ENCODE peak calls at places on chromosomes 3 and 15, in ten cellular contexts. X, N, D, U, V, H, K, A, Q and G are unnamed samples.

GRCh38 chr15:66945842-66946241 is 119.6 kb upstream of the SMAD3 start:
- DNase-seq in X (no peak), N (no peak), D (no peak), U (no peak), V (no peak), H (no peak), K (no peak), A (no peak), Q (no peak), G (no peak)

GRCh38 chr3:61736506-61736905 is 175.1 kb downstream of the PTPRG start:
- DNase-seq in X (no peak), N (no peak), D (no peak), U (no peak), V (no peak), H (no peak), K (no peak), A (no peak), Q (no peak), G (no peak)

GRCh38 chr3:192917258-192917507 is 473 bp downstream of the MB21D2 start:
- DNase-seq in X (no peak), N (peak; percentile 25), D (peak; percentile 55), U (no peak), V (no peak), H (no peak), K (no peak), A (peak; percentile 24), Q (no peak), G (peak; percentile 12)

GRCh38 chr3:126961791-126962461 is 21.0 kb upstream of the PLXNA1 start:
- DNase-seq in X (no peak), N (no peak), D (no peak), U (no peak), V (no peak), H (peak; percentile 5), K (no peak), A (peak; percentile 25), Q (no peak), G (no peak)

GRCh38 chr3:48501196-48501595 is 2.8 kb downstream of the SHISA5 start:
- DNase-seq in X (no peak), N (no peak), D (no peak), U (no peak), V (no peak), H (no peak), K (no peak), A (no peak), Q (no peak), G (no peak)

GRCh38 chr3:170012683-170013400 is 25.0 kb upstream of the GPR160 start:
- DNase-seq in X (no peak), N (no peak), D (no peak), U (no peak), V (no peak), H (no peak), K (no peak), A (no peak), Q (no peak), G (no peak)

GRCh38 chr15:66936864-66937245 is 128.5 kb upstream of the SMAD3 start:
- DNase-seq in X (no peak), N (no peak), D (no peak), U (no peak), V (no peak), H (no peak), K (no peak), A (no peak), Q (no peak), G (no peak)

GRCh38 chr15:65286069-65286703 is 497 bp downstream of the PARP16 start:
- DNase-seq in X (peak; percentile 58), N (peak; percentile 46), D (no peak), U (no peak), V (peak; percentile 56), H (no peak), K (no peak), A (peak; percentile 68), Q (peak; percentile 3), G (peak; percentile 27)

GRCh38 chr15:57591822-57592367 is at the start of gene MYZAP:
- DNase-seq in X (no peak), N (peak; percentile 52), D (peak; percentile 66), U (peak; percentile 79), V (no peak), H (no peak), K (no peak), A (peak; percentile 52), Q (no peak), G (peak; percentile 77)

GRCh38 chr3:139199421-139200010 is 144.3 kb upstream of the MRPS22 start:
- DNase-seq in X (no peak), N (no peak), D (no peak), U (no peak), V (no peak), H (no peak), K (no peak), A (no peak), Q (no peak), G (no peak)

GRCh38 chr15:68775671-68776476 is 44.8 kb downstream of the ANP32A start:
- DNase-seq in X (no peak), N (no peak), D (no peak), U (peak; percentile 79), V (peak; percentile 77), H (no peak), K (no peak), A (peak; percentile 34), Q (no peak), G (no peak)

GRCh38 chr3:188734395-188734794 is 437.4 kb upstream of the TPRG1 start:
- DNase-seq in X (no peak), N (no peak), D (no peak), U (no peak), V (no peak), H (no peak), K (no peak), A (no peak), Q (no peak), G (no peak)

GRCh38 chr15:69719527-69719926 is 266.9 kb downstream of the RPLP1 start:
- DNase-seq in X (no peak), N (peak; percentile 78), D (peak; percentile 28), U (no peak), V (no peak), H (no peak), K (no peak), A (no peak), Q (no peak), G (no peak)

GRCh38 chr3:180855364-180855763 is 57.1 kb upstream of the FXR1 start:
- DNase-seq in X (peak; percentile 6), N (no peak), D (no peak), U (no peak), V (no peak), H (no peak), K (no peak), A (no peak), Q (no peak), G (no peak)

GRCh38 chr15:99168601-99169580 is 64.0 kb downstream of the SYNM start:
- DNase-seq in X (no peak), N (no peak), D (no peak), U (no peak), V (no peak), H (no peak), K (no peak), A (no peak), Q (no peak), G (peak; percentile 27)

GRCh38 chr3:5115506-5116162 is 6.5 kb upstream of the ARL8B start:
- DNase-seq in X (peak; percentile 43), N (no peak), D (no peak), U (no peak), V (no peak), H (no peak), K (no peak), A (no peak), Q (peak; percentile 15), G (no peak)

GRCh38 chr3:71977525-71977924 is 192.6 kb upstream of the PROK2 start:
- DNase-seq in X (no peak), N (no peak), D (no peak), U (no peak), V (no peak), H (no peak), K (no peak), A (no peak), Q (no peak), G (no peak)

GRCh38 chr15:98729446-98730042 is 81.2 kb downstream of the IGF1R start:
- DNase-seq in X (no peak), N (no peak), D (no peak), U (no peak), V (no peak), H (no peak), K (no peak), A (no peak), Q (no peak), G (no peak)

GRCh38 chr3:42601898-42602581 is 1.6 kb downstream of the NKTR start:
- DNase-seq in X (no peak), N (no peak), D (no peak), U (no peak), V (no peak), H (no peak), K (no peak), A (no peak), Q (peak; percentile 27), G (no peak)